ENCODE peak calls at places on chromosomes 7 and 10, in six cellular contexts. Z is A549, R is Panc1, T is mammary epithelial cell, A is HL-60, U is pancreas. Q is an unnamed sample.

GRCh38 chr7:101496017-101496416 is 133.1 kb downstream of the MYL10 start:
- DNase-seq in Z (no peak), R (no peak), T (no peak), A (no peak), U (no peak), Q (no peak)

GRCh38 chr10:43068781-43069515 is 7.9 kb upstream of the RET start:
- DNase-seq in Z (no peak), R (no peak), T (no peak), A (no peak), U (no peak), Q (no peak)

GRCh38 chr7:11343818-11344413 is 370.2 kb downstream of the PHF14 start:
- DNase-seq in Z (peak; percentile 43), R (peak; percentile 46), T (peak; percentile 28), A (peak; percentile 9), U (no peak), Q (no peak)

GRCh38 chr10:118870467-118871243 is 115.9 kb upstream of the CACUL1 start:
- DNase-seq in Z (peak; percentile 52), R (no peak), T (peak; percentile 91), A (peak; percentile 89), U (no peak), Q (no peak)

GRCh38 chr10:974038-974784 is 14.0 kb upstream of the GTPBP4 start:
- DNase-seq in Z (peak; percentile 36), R (no peak), T (peak; percentile 6), A (no peak), U (no peak), Q (no peak)

GRCh38 chr7:75533926-75534325 is 41.8 kb downstream of the SPDYE5 start:
- DNase-seq in Z (no peak), R (no peak), T (no peak), A (no peak), U (no peak), Q (peak; percentile 47)

GRCh38 chr10:61286695-61287094 is 166.5 kb downstream of the TMEM26 start:
- DNase-seq in Z (no peak), R (no peak), T (no peak), A (no peak), U (no peak), Q (no peak)

GRCh38 chr7:5567810-5568209 is 144.2 kb upstream of the TNRC18 start:
- DNase-seq in Z (peak; percentile 51), R (no peak), T (no peak), A (no peak), U (no peak), Q (no peak)

GRCh38 chr7:44489955-44490350 is 505 bp downstream of the NUDCD3 start:
- DNase-seq in Z (no peak), R (no peak), T (no peak), A (peak; percentile 20), U (no peak), Q (no peak)

GRCh38 chr10:78781251-78781913 is 287.4 kb upstream of the ZMIZ1 start:
- DNase-seq in Z (no peak), R (no peak), T (no peak), A (no peak), U (no peak), Q (no peak)

GRCh38 chr7:90551036-90551435 is 45.1 kb upstream of the CDK14 start:
- DNase-seq in Z (no peak), R (no peak), T (peak; percentile 2), A (no peak), U (no peak), Q (no peak)

GRCh38 chr7:110676785-110677184 is 414.1 kb upstream of the LRRN3 start:
- DNase-seq in Z (peak; percentile 42), R (no peak), T (no peak), A (no peak), U (no peak), Q (no peak)

GRCh38 chr7:37430126-37430525 is 18.5 kb downstream of the ELMO1 start:
- DNase-seq in Z (no peak), R (no peak), T (no peak), A (no peak), U (no peak), Q (no peak)

GRCh38 chr7:104240400-104240799 is 32.6 kb upstream of the ORC5 start:
- DNase-seq in Z (no peak), R (no peak), T (no peak), A (no peak), U (no peak), Q (no peak)

GRCh38 chr10:5775705-5776104 is 37.5 kb downstream of the GDI2 start:
- DNase-seq in Z (no peak), R (no peak), T (no peak), A (peak; percentile 81), U (no peak), Q (no peak)

GRCh38 chr10:28505359-28505959 is 27.5 kb upstream of the WAC start:
- DNase-seq in Z (no peak), R (no peak), T (no peak), A (peak; percentile 83), U (no peak), Q (no peak)
- H3K27ac ChIP-seq in Z (no peak overlapping the region), R (no peak overlapping the region), T (no peak overlapping the region), A (peak overlapping the region; percentile 77), U (no peak overlapping the region), Q (no peak overlapping the region)

GRCh38 chr7:143459359-143459758 is 16.1 kb downstream of the TAS2R60 start:
- DNase-seq in Z (no peak), R (no peak), T (no peak), A (no peak), U (no peak), Q (no peak)

GRCh38 chr7:143460585-143460984 is 17.1 kb upstream of the TAS2R41 start:
- DNase-seq in Z (no peak), R (no peak), T (no peak), A (no peak), U (no peak), Q (no peak)

GRCh38 chr7:143462045-143462444 is 15.6 kb upstream of the TAS2R41 start:
- DNase-seq in Z (no peak), R (no peak), T (no peak), A (no peak), U (no peak), Q (no peak)

GRCh38 chr7:143467724-143468123 is 9.9 kb upstream of the TAS2R41 start:
- DNase-seq in Z (no peak), R (no peak), T (no peak), A (no peak), U (no peak), Q (no peak)

DNA sequence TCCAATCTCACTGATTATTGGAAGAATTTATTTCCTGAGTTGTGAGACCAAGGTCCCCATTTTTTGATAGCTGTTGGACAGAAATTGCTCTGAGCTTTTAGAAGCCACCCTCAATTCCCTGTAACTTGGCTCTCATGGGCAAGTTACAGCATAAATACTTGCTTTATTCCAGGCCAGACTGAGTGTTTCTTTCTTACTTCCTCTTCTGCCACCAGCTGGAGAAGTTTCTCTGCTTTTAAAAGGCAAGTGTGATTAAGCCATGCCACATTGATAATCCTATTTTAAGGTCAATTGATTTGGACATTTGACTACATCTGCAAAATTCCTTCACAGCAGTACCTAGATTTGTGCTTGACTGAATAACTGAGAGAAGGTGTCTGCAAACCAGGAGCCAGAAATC is 14.1 kb upstream of the TAS2R41 start:
- DNase-seq in Z (no peak), R (no peak), T (no peak), A (no peak), U (no peak), Q (no peak)
- TF ChIP-seq CTCF in Z (no peak), R (no peak), T (no peak), A (no peak), U (no peak), Q (no peak)

GRCh38 chr7:137343483-137343841 is at the start of gene PTN:
- DNase-seq in Z (no peak), R (no peak), T (peak; percentile 70), A (no peak), U (no peak), Q (no peak)

GRCh38 chr7:137337902-137338301 is 5.6 kb downstream of the PTN start:
- DNase-seq in Z (no peak), R (no peak), T (no peak), A (no peak), U (no peak), Q (no peak)

GRCh38 chr7:137345799-137346449 is 2.4 kb upstream of the PTN start:
- DNase-seq in Z (no peak), R (no peak), T (no peak), A (no peak), U (no peak), Q (no peak)

GRCh38 chr7:137342751-137343482 is 616 bp downstream of the PTN start:
- DNase-seq in Z (no peak), R (no peak), T (peak; percentile 31), A (no peak), U (no peak), Q (no peak)

GRCh38 chr7:137342340-137342739 is 1.2 kb downstream of the PTN start:
- DNase-seq in Z (no peak), R (no peak), T (no peak), A (no peak), U (no peak), Q (no peak)
- H3K4me3 ChIP-seq in Z (no peak overlapping the region), R (no peak overlapping the region), T (no peak overlapping the region), A (no peak overlapping the region), U (no peak overlapping the region), Q (peak overlapping the region; percentile 71)

DNA sequence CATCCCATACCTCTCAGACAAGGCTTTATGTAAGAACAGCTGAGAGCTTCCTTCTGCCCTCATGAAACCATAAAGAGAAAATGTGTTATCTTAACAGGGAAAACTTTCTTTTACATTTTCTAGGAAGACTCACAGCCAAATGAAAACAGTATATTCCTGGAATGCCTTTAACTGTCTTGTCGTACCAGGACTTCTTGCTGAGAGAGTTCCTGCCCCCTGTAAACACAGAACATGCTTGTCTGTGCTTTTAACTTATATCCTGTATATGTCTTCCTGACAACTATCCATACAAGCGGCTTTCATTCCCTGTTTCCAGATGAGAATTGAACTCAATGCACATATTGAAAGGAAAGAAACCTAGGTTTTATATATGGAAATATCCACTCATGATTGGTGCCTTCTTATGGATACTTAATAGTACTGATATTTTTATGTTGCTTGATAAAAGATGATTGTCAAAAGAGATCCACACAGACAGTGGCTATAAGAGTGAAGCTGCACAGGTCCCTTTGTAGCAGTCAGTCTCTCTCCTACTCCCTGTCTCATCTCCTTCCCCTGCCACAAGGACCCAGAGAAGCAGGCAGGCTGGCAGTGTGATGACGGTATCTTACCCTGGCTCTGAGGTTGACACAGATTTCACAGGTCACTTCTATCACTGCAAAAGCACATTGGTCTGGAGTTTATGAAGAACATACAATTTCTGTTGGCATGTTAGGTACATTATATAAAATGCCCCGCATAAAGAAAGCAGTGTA is 64.6 kb upstream of the AHR start:
- DNase-seq in Z (no peak), R (peak; percentile 39), T (no peak), A (peak; percentile 14), U (no peak), Q (no peak)
- H3K27ac ChIP-seq in Z (peak overlapping the region; percentile 74), R (peak overlapping the region; percentile 90), T (peak overlapping the region; percentile 58), A (peak overlapping the region; percentile 87), U (no peak overlapping the region), Q (peak overlapping the region; percentile 68)

GRCh38 chr7:151903249-151904032 is 26.5 kb upstream of the PRKAG2 start:
- DNase-seq in Z (no peak), R (no peak), T (no peak), A (no peak), U (no peak), Q (peak; percentile 22)
- TF ChIP-seq CTCF in Z (no peak), R (no peak), T (no peak), A (no peak), U (no peak), Q (no peak)

Q was measured in coronary artery.